ENCODE peak calls at places on chromosomes 4 and X, in five cellular contexts. P, X, G, V and Z are unnamed samples.

GRCh38 chrX:10126834-10127233 is 29.9 kb upstream of the CLCN4 start:
- DNase-seq in P (no peak), X (no peak), G (no peak), V (no peak), Z (no peak)

GRCh38 chrX:152901816-152902501 is 4.1 kb downstream of the ZNF185 start:
- DNase-seq in P (no peak), X (no peak), G (no peak), V (no peak), Z (no peak)

GRCh38 chrX:115297189-115297588 is 7.7 kb downstream of the LUZP4 start:
- DNase-seq in P (no peak), X (no peak), G (no peak), V (no peak), Z (no peak)

GRCh38 chrX:103733017-103733416 is 22.3 kb downstream of the TMEM31 start:
- DNase-seq in P (no peak), X (no peak), G (no peak), V (no peak), Z (no peak)

GRCh38 chr4:7697821-7698220 is 241.8 kb downstream of the AFAP1 start:
- DNase-seq in P (no peak), X (no peak), G (no peak), V (no peak), Z (no peak)

GRCh38 chr4:26217961-26218676 is 102.7 kb upstream of the RBPJ start:
- DNase-seq in P (no peak), X (no peak), G (no peak), V (no peak), Z (no peak)

GRCh38 chrX:15714529-15714928 is 23.5 kb upstream of the CA5B start:
- DNase-seq in P (no peak), X (no peak), G (no peak), V (peak), Z (no peak)

GRCh38 chr4:5372198-5372597 is 320.9 kb downstream of the STK32B start:
- DNase-seq in P (no peak), X (no peak), G (no peak), V (no peak), Z (no peak)

GRCh38 chrX:14529288-14529989 is at the start of gene GLRA2:
- DNase-seq in P (no peak), X (peak), G (peak), V (peak), Z (peak)

GRCh38 chr4:174714393-174715211 is 114.4 kb downstream of the GLRA3 start:
- DNase-seq in P (no peak), X (peak), G (peak), V (peak), Z (peak)

GRCh38 chrX:31459361-31459760 is 387.5 kb upstream of the FTHL17 start:
- DNase-seq in P (no peak), X (peak), G (peak), V (no peak), Z (no peak)

GRCh38 chrX:142095816-142096215 is 109.3 kb downstream of the MAGEC2 start:
- DNase-seq in P (no peak), X (peak), G (no peak), V (no peak), Z (no peak)

GRCh38 chrX:153474718-153475117 is 4.3 kb upstream of the HAUS7 start:
- DNase-seq in P (peak), X (peak), G (peak), V (peak), Z (no peak)

GRCh38 chrX:39815621-39816020 is 282.1 kb downstream of the BCOR start:
- DNase-seq in P (no peak), X (no peak), G (peak), V (peak), Z (no peak)

GRCh38 chr4:61443813-61444510 is 243.8 kb downstream of the ADGRL3 start:
- DNase-seq in P (no peak), X (peak), G (peak), V (no peak), Z (no peak)

GRCh38 chrX:37472836-37473235 is 98.6 kb upstream of the LANCL3 start:
- DNase-seq in P (no peak), X (peak), G (no peak), V (no peak), Z (no peak)

GRCh38 chr4:40865696-40866095 is 115.9 kb downstream of the NSUN7 start:
- DNase-seq in P (no peak), X (no peak), G (no peak), V (no peak), Z (no peak)

GRCh38 chrX:146707781-146708180 is 101.8 kb upstream of the CXorf51B start:
- DNase-seq in P (no peak), X (no peak), G (no peak), V (no peak), Z (no peak)
- TF ChIP-seq CTCF in P (no peak), X (no peak), G (no peak), V (no peak), Z (no peak)

GRCh38 chr4:143076723-143077122 is 108.0 kb upstream of the USP38 start:
- DNase-seq in P (no peak), X (no peak), G (no peak), V (no peak), Z (no peak)
- TF ChIP-seq CTCF in P (no peak), X (no peak), G (no peak), V (no peak), Z (no peak)

DNA sequence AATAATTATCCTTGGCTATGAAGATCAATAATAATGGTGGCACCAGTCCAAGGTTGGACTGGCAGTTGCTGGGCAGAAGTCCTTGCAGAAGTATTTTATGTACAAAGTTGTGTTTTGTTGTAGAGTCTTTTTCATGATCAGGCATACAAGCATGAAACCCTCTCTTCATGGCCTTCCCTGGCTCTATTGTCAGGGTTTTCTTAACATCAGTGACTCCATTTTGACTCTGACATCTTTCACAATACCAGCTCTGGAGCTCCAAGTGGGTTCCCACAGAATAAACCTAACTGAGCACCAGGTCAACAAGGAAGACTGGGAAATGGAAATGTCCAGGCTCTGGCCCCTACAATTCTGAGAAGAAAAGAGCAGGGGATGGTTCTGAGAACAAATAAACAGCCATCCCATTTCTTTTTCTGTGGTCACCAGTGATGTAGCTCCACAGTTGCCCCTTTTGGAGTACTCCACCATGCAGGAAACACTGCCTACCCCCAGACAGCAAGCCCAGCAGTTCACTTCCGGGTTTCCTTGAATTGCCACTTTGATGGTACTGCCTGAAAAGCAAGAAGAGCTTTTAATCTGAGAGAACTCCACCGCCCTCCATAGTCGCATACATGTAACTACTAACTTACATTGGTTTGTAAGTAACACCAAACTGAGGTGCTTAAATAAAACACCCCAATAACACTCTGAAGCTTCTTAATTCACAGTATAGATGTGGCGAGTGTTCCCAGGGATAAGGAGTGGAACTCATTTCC is 53.5 kb upstream of the HPSE start:
- DNase-seq in P (no peak), X (no peak), G (no peak), V (no peak), Z (no peak)
- TF ChIP-seq CTCF in P (no peak), X (no peak), G (no peak), V (no peak), Z (no peak)

GRCh38 chr4:108224628-108225053 is 55.9 kb upstream of the LEF1 start:
- DNase-seq in P (no peak), X (peak), G (peak), V (peak), Z (no peak)
- TF ChIP-seq CTCF in P (no peak), X (no peak), G (no peak), V (no peak), Z (no peak)

GRCh38 chr4:120809518-120809917 is 113.0 kb downstream of the PRDM5 start:
- DNase-seq in P (no peak), X (peak), G (no peak), V (no peak), Z (no peak)
- TF ChIP-seq CTCF in P (no peak), X (peak), G (peak), V (peak), Z (peak)

GRCh38 chr4:2241410-2242353 is at the start of the genes HAUS3 and POLN:
- DNase-seq in P (peak), X (peak), G (peak), V (peak), Z (peak)
- TF ChIP-seq CTCF in P (no peak), X (peak), G (no peak), V (no peak), Z (no peak)